ENCODE peak calls at places on chromosome 20, in four cellular contexts. X is breast epithelium, M is GM12878, Y is IMR-90. S is an unnamed sample.

GRCh38 chr20:62178316-62179161 is 4.3 kb upstream of the MTG2 start:
- DNase-seq in X (no peak), M (no peak), Y (no peak), S (no peak)

GRCh38 chr20:63445075-63445734 is 27.2 kb downstream of the KCNQ2 start:
- DNase-seq in M (no peak), Y (no peak), X (no peak), S (no peak)

GRCh38 chr20:54292186-54292585 is 84.3 kb downstream of the PFDN4 start:
- DNase-seq in X (no peak), Y (peak), M (no peak), S (no peak)

GRCh38 chr20:41697861-41698559 is 79.8 kb upstream of the CHD6 start:
- DNase-seq in M (no peak), Y (peak), X (no peak), S (peak)

GRCh38 chr20:53071833-53072232 is 99.7 kb downstream of the TSHZ2 start:
- DNase-seq in X (no peak), M (no peak), Y (no peak), S (no peak)

GRCh38 chr20:37500311-37500710 is 20.7 kb upstream of the NNAT start:
- DNase-seq in X (no peak), M (no peak), Y (no peak), S (no peak)

GRCh38 chr20:6588296-6588695 is 179.2 kb upstream of the BMP2 start:
- DNase-seq in Y (peak), M (no peak), X (no peak), S (no peak)

GRCh38 chr20:8454137-8454712 is 322.2 kb downstream of the PLCB1 start:
- DNase-seq in X (no peak), Y (peak), M (peak), S (peak)

GRCh38 chr20:63280929-63281545 is 8.4 kb downstream of the ARFGAP1 start:
- DNase-seq in X (no peak), Y (no peak), M (no peak), S (no peak)

GRCh38 chr20:60062431-60063336 is 104.5 kb downstream of the CDH26 start:
- DNase-seq in Y (peak), X (peak), M (no peak), S (peak)

GRCh38 chr20:36604952-36605308 is 649 bp upstream of the RAB5IF start:
- DNase-seq in M (peak), X (peak), Y (no peak), S (no peak)

GRCh38 chr20:25058797-25059486 is 1.0 kb upstream of the ACSS1 start:
- DNase-seq in M (no peak), Y (peak), X (no peak), S (no peak)

GRCh38 chr20:46253391-46253790 is 54.9 kb downstream of the CDH22 start:
- DNase-seq in M (no peak), X (no peak), Y (no peak), S (no peak)

GRCh38 chr20:40634891-40635290 is 54.1 kb downstream of the MAFB start:
- DNase-seq in X (no peak), Y (no peak), M (no peak), S (no peak)

GRCh38 chr20:53737404-53738038 is 143.9 kb upstream of the ZNF217 start:
- DNase-seq in Y (no peak), X (no peak), M (no peak), S (no peak)

GRCh38 chr20:35776513-35777101 is 4.8 kb downstream of the PHF20 start:
- DNase-seq in Y (peak), M (no peak), X (peak), S (no peak)

GRCh38 chr20:62149532-62150235 is 6.1 kb downstream of the SS18L1 start:
- DNase-seq in X (peak), M (no peak), Y (peak), S (no peak)

GRCh38 chr20:24766826-24767622 is 182.0 kb upstream of the CST7 start:
- DNase-seq in X (no peak), Y (no peak), M (no peak), S (no peak)

DNA sequence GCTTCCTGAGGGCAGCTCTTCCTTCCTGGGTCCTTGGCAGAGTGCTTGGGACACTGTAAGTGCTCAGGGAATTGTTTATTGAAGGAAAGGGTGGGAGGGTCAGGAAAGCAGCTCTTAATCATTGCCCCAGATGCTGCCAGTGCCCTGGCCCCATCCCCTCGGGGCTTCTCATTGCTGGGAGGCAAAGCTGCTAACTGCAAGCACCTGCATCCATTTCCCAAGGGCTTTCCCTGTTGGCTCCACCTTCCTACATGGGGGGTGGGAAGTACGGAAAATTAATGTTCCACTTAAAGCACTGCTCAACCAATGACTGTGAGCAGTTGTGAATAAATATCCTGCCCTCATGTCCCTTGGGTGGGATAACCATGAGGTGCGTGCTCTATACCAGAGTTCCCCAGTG is 56.4 kb downstream of the NDUFAF5 start:
- DNase-seq in X (no peak), M (no peak), Y (no peak), S (no peak)
- TF ChIP-seq CTCF in X (no peak), M (no peak), Y (no peak), S (no peak)

DNA sequence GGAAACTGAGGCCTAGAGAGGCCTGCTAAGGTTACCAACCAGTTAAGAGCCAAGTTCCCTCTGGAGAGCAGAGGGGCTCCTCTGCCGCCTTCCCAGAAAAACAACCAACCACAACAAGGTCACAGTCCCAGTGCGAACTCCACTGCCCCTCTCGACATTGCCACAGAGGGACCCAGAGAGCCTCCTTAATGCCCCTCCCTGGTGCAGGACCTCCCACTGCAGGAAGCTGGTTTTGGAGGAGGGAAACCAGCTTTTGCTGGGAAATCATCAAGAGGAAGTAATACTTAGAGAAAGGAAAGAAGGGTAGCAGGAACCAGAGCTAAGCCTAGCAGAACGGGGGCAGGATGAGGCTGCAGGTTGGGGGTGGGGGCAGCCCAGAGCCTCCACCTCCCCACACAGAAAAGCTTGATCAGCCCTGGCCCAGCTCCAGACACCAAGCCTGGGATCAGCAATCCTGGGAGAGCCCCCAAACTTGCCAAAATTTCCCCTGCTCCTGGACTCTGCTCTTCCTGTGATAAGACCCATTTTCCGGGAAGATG is 37.7 kb upstream of the SIRPA start:
- DNase-seq in Y (no peak), X (no peak), M (no peak), S (no peak)
- TF ChIP-seq CTCF in Y (no peak), X (no peak), M (no peak), S (no peak)

DNA sequence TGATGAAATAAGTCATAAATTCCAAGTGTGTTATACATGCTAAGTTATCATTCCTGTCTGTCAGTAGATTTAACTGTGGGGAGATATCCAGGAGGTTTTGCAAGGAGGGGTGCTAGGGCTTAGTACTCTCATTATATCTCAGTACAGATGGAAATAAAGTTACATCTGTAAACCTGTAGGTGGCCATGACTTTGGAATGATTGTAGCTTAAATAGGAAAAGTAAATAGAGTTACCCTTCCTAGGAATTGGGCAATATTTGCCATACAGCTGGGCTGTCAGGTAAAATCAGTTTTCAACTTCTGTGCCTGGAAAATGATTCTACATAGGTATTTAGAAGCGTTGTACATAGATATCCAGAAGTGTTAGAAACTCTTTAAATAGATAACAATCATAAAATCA is 19.8 kb upstream of the TGM3 start:
- DNase-seq in Y (no peak), M (no peak), X (no peak), S (no peak)
- TF ChIP-seq CTCF in Y (no peak), M (no peak), X (no peak), S (peak)

GRCh38 chr20:50129662-50130345 is 16.9 kb upstream of the UBE2V1 start:
- DNase-seq in Y (peak), M (no peak), X (no peak), S (peak)
- TF ChIP-seq CTCF in Y (no peak), M (no peak), X (no peak), S (no peak)

GRCh38 chr20:3539708-3540107 is 68.9 kb downstream of the ATRN start:
- DNase-seq in X (no peak), M (no peak), Y (no peak), S (no peak)

GRCh38 chr20:3541887-3542721 is 71.3 kb downstream of the ATRN start:
- DNase-seq in M (no peak), X (no peak), Y (no peak), S (no peak)

GRCh38 chr20:3547906-3548305 is 77.1 kb downstream of the ATRN start:
- DNase-seq in Y (no peak), X (no peak), M (no peak), S (no peak)

GRCh38 chr20:3545401-3545925 is 74.6 kb downstream of the ATRN start:
- DNase-seq in X (peak), Y (no peak), M (no peak), S (no peak)

DNA sequence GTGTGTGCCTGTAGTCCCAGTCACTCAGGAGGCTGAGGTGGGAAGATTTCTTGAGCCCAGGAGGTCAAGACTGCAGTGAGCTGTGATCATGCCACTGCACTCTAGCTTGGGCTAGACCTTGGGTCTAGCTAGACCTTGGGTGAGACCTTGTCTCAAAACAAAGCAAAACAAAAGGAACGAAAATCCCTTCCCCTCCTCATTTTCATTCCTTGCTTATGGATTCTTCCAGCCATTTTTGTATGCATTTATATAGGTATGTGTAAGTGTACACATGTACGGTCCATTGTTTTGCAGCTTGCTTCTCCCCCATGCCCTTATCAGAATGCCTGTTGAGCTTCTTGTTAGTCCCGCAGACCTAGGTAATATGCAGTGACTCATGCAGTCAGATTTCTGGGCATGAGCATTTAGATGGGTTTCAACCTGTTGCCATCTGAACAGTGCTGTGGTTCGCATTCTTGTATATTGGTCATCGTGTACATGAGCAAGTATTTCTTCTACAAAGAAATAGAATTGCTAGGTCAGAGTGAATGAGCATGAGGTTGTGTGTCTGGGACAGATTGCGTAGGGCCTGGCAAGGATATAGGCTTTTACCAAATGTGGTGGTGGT is 73.2 kb downstream of the ATRN start:
- DNase-seq in X (peak), M (no peak), Y (peak), S (no peak)
- TF ChIP-seq CTCF in X (no peak), M (no peak), Y (no peak), S (no peak)

GRCh38 chr20:57882451-57883161 is 172.8 kb upstream of the PMEPA1 start:
- DNase-seq in Y (no peak), X (peak), M (no peak), S (no peak)
- TF ChIP-seq CTCF in Y (no peak), X (no peak), M (no peak), S (no peak)

GRCh38 chr20:3710703-3711417 is 1.5 kb downstream of the SIGLEC1 start:
- DNase-seq in X (no peak), M (no peak), Y (peak), S (peak)

GRCh38 chr20:3707508-3707899 is 4.9 kb downstream of the SIGLEC1 start:
- DNase-seq in M (no peak), Y (no peak), X (no peak), S (no peak)

GRCh38 chr20:3712279-3712873 is at the start of gene SIGLEC1:
- DNase-seq in X (no peak), M (no peak), Y (no peak), S (no peak)

GRCh38 chr20:3711418-3712043 is 869 bp downstream of the SIGLEC1 start:
- DNase-seq in M (no peak), Y (no peak), X (no peak), S (no peak)

DNA sequence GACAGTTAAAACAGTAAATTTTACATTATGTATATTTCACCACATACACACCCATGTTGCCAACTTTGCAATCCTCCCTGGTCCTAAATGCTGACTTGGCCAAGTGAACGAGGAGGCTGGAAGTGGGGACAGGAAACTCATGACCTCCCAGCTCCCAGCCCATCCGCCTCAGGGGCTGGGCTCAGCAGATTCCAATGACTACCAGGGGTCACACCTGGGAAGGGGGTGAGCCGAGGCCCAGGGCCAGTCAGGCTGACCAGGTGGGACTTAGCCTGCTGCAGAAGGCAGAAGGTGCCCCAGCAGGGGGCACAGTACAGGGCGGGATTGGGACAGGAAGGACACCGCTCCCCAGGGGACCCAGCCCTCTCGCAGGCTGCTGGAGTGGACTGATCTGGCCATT is 2.4 kb downstream of the SIGLEC1 start:
- DNase-seq in M (no peak), X (no peak), Y (no peak), S (no peak)
- TF ChIP-seq CTCF in M (no peak), X (no peak), Y (no peak), S (no peak)

DNA sequence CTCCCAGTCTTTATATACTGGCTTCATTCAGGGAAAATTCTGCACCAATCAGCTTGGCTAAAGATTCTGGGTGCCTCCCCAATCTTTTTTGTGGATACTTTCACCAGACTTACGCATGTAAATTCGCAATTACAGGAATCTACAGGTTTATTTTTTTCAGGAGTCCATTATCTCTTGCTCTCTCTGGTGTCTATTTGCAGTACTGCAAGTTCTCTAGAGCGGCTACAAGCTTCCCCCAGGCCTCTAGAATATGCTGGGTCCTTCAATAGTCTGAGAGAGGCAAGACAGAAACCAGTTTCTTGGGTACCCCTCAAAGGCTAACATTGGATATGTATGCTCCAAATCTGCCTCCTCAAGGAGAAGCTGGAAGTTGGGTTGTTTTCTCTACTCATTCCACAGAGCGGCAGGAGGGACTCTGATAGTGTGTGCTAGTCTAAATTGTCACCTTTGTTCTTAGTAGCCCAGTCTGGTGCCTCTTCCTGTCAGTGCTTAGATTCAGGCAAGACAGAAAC is 58.5 kb downstream of the SUN5 start:
- DNase-seq in X (no peak), Y (peak), M (no peak), S (peak)
- TF ChIP-seq CTCF in X (no peak), Y (peak), M (peak), S (peak)

S was measured in HFFc6.